ENCODE peak calls at places on chromosomes 3 and 15, in six cellular contexts. Q is progenitor cell of endocrine pancreas; I is stimulated activated CD4-positive, alpha-beta T cell treated with anti-CD3 and anti-CD28 coated beads, Interleukin-4, amount 100 ng/mL, for 48 hours; L is mucosa of descending colon; K is mesenteric fat pad; M is fibroblast of lung. B is an unnamed sample.

GRCh38 chr3:152688313-152688712 is 146.6 kb upstream of the P2RY1 start:
- DNase-seq in L (no peak), K (no peak), Q (no peak), I (no peak), M (no peak), B (no peak)

GRCh38 chr3:59320080-59320479 is 270.3 kb upstream of the CFAP20DC start:
- DNase-seq in M (no peak), Q (no peak), K (no peak), I (no peak), L (no peak), B (no peak)

GRCh38 chr15:88454231-88454630 is 13.0 kb downstream of the MRPL46 start:
- DNase-seq in M (no peak), L (no peak), I (no peak), K (no peak), Q (no peak), B (no peak)

GRCh38 chr15:78098131-78098755 is 5.9 kb downstream of the SH2D7 start:
- DNase-seq in Q (no peak), K (no peak), M (no peak), I (no peak), L (no peak), B (no peak)

GRCh38 chr3:170132335-170132734 is 49.2 kb downstream of the PHC3 start:
- DNase-seq in L (no peak), I (no peak), Q (no peak), K (no peak), M (peak; percentile 42), B (no peak)

GRCh38 chr15:82666606-82667005 is 19.4 kb upstream of the CPEB1 start:
- DNase-seq in M (no peak), L (no peak), Q (no peak), K (peak; percentile 77), I (no peak), B (no peak)

GRCh38 chr15:72146221-72146620 is 28.0 kb downstream of the SENP8 start:
- DNase-seq in L (no peak), M (no peak), K (no peak), I (no peak), Q (no peak), B (no peak)

GRCh38 chr3:72481542-72481941 is 366.7 kb downstream of the SHQ1 start:
- DNase-seq in M (no peak), Q (no peak), L (no peak), I (no peak), K (no peak), B (no peak)

GRCh38 chr3:9946112-9947024 is 5.8 kb downstream of the PRRT3 start:
- DNase-seq in K (peak; percentile 96), Q (peak; percentile 71), L (peak; percentile 93), I (peak; percentile 75), M (peak; percentile 91), B (peak; percentile 68)

GRCh38 chr3:2765002-2765579 is 345.1 kb downstream of the IL5RA start:
- DNase-seq in M (no peak), I (no peak), Q (no peak), K (no peak), L (no peak), B (no peak)

GRCh38 chr15:77915261-77915960 is 162.1 kb downstream of the TBC1D2B start:
- DNase-seq in M (no peak), L (no peak), Q (no peak), I (no peak), K (peak; percentile 26), B (peak; percentile 24)

GRCh38 chr3:150830094-150830681 is 67.2 kb upstream of the SIAH2 start:
- DNase-seq in Q (no peak), L (no peak), I (no peak), K (no peak), M (no peak), B (no peak)

GRCh38 chr3:33919312-33919711 is 120.9 kb downstream of the PDCD6IP start:
- DNase-seq in L (no peak), I (no peak), K (no peak), M (peak; percentile 11), Q (no peak), B (no peak)

GRCh38 chr15:64029111-64029510 is 17.2 kb downstream of the DAPK2 start:
- DNase-seq in I (no peak), M (no peak), L (no peak), K (no peak), Q (no peak), B (no peak)

GRCh38 chr3:112116777-112117186 is 16.3 kb downstream of the GCSAM start:
- DNase-seq in Q (no peak), L (no peak), K (no peak), I (no peak), M (no peak), B (no peak)

GRCh38 chr3:77529522-77529921 is 489.6 kb downstream of the ROBO2 start:
- DNase-seq in Q (no peak), M (no peak), K (no peak), I (no peak), L (no peak), B (no peak)

GRCh38 chr15:90885432-90886290 is 1.4 kb downstream of the FES start:
- DNase-seq in I (peak; percentile 75), M (peak; percentile 71), K (no peak), Q (peak; percentile 76), L (peak; percentile 86), B (peak; percentile 82)

GRCh38 chr3:175093738-175094137 is 234.6 kb downstream of the NAALADL2 start:
- DNase-seq in L (no peak), K (no peak), Q (no peak), I (no peak), M (no peak), B (no peak)

GRCh38 chr3:108493862-108494261 is 16.5 kb downstream of the MYH15 start:
- DNase-seq in K (no peak), M (no peak), I (no peak), L (peak; percentile 64), Q (no peak), B (peak; percentile 52)

GRCh38 chr3:33645060-33645841 is 72.8 kb downstream of the CLASP2 start:
- DNase-seq in K (no peak), M (peak; percentile 40), I (no peak), Q (no peak), L (no peak), B (no peak)

GRCh38 chr3:81302045-81302444 is 459.4 kb downstream of the GBE1 start:
- DNase-seq in M (peak; percentile 54), K (no peak), I (no peak), Q (peak; percentile 24), L (no peak), B (no peak)

GRCh38 chr15:78177447-78177873 is 28.3 kb downstream of the IDH3A start:
- DNase-seq in M (peak; percentile 15), K (peak; percentile 90), Q (peak; percentile 51), L (peak; percentile 66), I (peak; percentile 22), B (peak; percentile 66)